ENCODE peak calls at places on chromosomes 5 and 9, in nine cellular contexts. A is skeletal muscle cell, V is aorta, S is GM12865, J is cardiac fibroblast, Z is dorsolateral prefrontal cortex, L is thoracic aorta, R is body of pancreas, G is NT2/D1. K is an unnamed sample.

GRCh38 chr9:69898714-69899209 is 78.1 kb downstream of the CFAP95 start:
- DNase-seq in A (peak; percentile 77), V (no peak), S (no peak), J (peak; percentile 59), Z (no peak), L (no peak), R (no peak), G (no peak), K (peak; percentile 36)

GRCh38 chr9:134707031-134707680 is 65.6 kb downstream of the COL5A1 start:
- DNase-seq in A (peak; percentile 87), V (peak; percentile 88), S (no peak), J (peak; percentile 95), Z (no peak), L (peak; percentile 47), R (peak; percentile 62), G (no peak), K (peak; percentile 63)

GRCh38 chr9:128503870-128504269 is 649 bp upstream of the GLE1 start:
- DNase-seq in A (no peak), V (no peak), S (peak; percentile 38), J (peak; percentile 28), Z (no peak), L (no peak), R (peak; percentile 55), G (no peak), K (no peak)

GRCh38 chr5:178232124-178232919 is at the start of gene PHYKPL:
- DNase-seq in A (peak; percentile 23), V (peak; percentile 85), S (peak; percentile 82), J (peak; percentile 76), Z (peak; percentile 57), L (no peak), R (peak; percentile 80), G (no peak), K (no peak)

GRCh38 chr5:132251220-132251725 is 6.2 kb upstream of the PDLIM4 start:
- DNase-seq in A (no peak), V (peak; percentile 79), S (no peak), J (no peak), Z (peak; percentile 83), L (no peak), R (no peak), G (no peak), K (no peak)

GRCh38 chr5:154359222-154359583 is 86.6 kb upstream of the SAP30L start:
- DNase-seq in A (no peak), V (peak; percentile 46), S (no peak), J (no peak), Z (no peak), L (no peak), R (no peak), G (no peak), K (no peak)

GRCh38 chr5:132074772-132075718 is 1.5 kb downstream of the CSF2 start:
- DNase-seq in A (no peak), V (no peak), S (no peak), J (no peak), Z (no peak), L (no peak), R (no peak), G (no peak), K (no peak)

GRCh38 chr5:53362521-53362941 is 117.9 kb upstream of the FST start:
- DNase-seq in A (peak; percentile 93), V (peak; percentile 62), S (no peak), J (peak; percentile 98), Z (no peak), L (peak; percentile 30), R (no peak), G (no peak), K (peak; percentile 77)

GRCh38 chr5:163916376-163916775 is 411.0 kb downstream of the MAT2B start:
- DNase-seq in A (peak; percentile 24), V (no peak), S (peak; percentile 94), J (peak; percentile 29), Z (no peak), L (no peak), R (no peak), G (no peak), K (no peak)

DNA sequence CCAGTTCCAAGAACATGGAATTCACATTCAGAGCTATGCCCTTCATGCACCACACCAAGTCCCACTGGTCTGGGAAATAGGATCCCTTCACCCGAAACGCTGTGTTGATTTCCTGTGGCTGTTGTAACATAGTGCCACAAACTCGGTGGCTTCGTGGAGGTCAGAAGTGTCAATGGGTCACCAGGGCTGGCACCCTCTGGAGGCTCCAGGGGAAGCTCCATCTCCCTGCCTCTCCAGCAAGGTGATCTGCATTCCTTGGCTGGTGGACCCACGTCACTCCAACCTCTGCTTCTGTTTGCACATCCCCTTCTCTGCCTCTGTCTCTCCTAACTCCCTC is 28.9 kb upstream of the ALDH1B1 start:
- DNase-seq in A (no peak), V (no peak), S (no peak), J (no peak), Z (no peak), L (no peak), R (no peak), G (no peak), K (no peak)
- H3K4me3 ChIP-seq in A (no peak overlapping the region), V (no peak overlapping the region), S (no peak overlapping the region), J (no peak overlapping the region), Z (no peak overlapping the region), L (peak overlapping the region; percentile 57), R (no peak overlapping the region), G (no peak overlapping the region), K (no peak overlapping the region)

DNA sequence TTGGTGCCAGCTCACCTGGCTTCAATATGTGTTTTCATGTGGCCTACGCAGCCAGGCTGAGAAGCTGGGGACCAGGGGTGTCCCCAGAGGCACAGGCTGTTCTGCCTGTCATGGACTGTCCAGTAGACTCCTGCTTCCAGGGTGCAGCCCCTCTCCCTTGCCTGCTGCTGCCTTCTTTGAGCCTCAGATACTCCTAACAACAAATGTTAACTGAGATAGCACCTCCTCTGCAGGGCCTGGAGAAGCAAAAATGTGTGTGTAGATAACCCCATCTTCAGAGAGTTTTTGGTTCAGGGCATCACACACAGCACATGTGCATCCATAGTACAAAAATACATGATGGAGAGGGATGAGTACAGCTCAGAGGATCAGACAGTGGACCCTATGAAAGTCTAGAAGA is 5.9 kb downstream of the TNFAIP8 start:
- DNase-seq in A (no peak), V (no peak), S (no peak), J (no peak), Z (no peak), L (no peak), R (no peak), G (no peak), K (no peak)
- H3K4me3 ChIP-seq in A (no peak overlapping the region), V (no peak overlapping the region), S (no peak overlapping the region), J (no peak overlapping the region), Z (no peak overlapping the region), L (no peak overlapping the region), R (no peak overlapping the region), G (no peak overlapping the region), K (no peak overlapping the region)

DNA sequence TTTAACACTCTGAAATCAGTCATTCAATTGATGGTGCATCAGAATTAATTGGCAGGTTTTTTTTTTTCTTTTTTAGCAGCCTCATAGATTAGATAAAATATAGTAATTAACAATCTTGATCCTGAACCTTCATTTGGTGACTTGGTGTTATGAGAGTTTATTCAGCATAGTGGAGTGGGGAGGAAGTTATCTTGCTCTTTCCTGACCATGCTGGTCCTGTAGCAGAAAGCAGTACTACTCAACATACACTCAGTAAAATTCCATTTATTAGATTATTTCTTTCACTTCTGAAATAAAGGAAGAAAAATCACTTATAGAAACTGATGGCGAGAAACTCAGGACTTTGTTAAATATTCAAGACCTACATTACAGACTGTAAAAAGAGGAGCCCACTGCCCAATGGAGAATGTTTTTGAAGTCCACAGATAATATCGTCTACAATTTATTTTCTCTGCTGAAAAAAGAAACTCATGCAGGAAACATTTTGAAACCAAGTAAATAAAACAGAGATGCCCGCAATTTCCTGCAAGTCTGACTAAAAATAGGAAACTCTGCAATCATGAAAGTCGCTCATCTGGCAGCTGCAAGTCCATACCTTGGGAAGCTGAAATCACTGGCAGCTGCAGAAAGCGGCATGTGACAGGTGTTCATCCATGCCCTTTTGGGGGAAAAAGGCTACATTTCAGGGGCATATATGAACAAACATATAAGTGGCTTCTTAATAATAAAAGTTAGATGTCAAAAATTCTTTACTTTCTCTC is 233.2 kb upstream of the RFX3 start:
- DNase-seq in A (no peak), V (no peak), S (peak; percentile 51), J (peak; percentile 12), Z (no peak), L (no peak), R (no peak), G (no peak), K (no peak)
- H3K4me3 ChIP-seq in A (no peak overlapping the region), V (no peak overlapping the region), S (no peak overlapping the region), J (no peak overlapping the region), Z (no peak overlapping the region), L (no peak overlapping the region), R (no peak overlapping the region), G (no peak overlapping the region), K (no peak overlapping the region)

DNA sequence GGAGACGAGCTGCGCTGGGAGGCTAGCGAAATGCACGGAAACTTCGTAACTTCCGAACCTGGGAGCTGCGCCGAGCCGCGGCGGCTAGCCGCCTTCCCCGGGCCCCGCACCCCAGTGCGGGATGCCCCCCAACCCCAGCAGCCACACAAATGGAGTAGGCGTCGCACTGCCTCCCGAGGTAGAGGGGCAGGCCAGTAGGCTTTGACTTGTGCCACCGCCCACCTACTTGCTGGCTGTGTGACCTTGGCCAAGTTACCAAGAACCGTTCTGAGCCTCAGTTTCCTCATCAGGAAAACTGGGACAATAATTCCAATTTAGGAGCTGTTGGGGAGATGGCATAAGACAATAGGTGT is 540 bp upstream of the STRBP start:
- DNase-seq in A (no peak), V (no peak), S (no peak), J (no peak), Z (no peak), L (no peak), R (no peak), G (no peak), K (no peak)
- H3K4me3 ChIP-seq in A (peak overlapping the region; percentile 76), V (peak overlapping the region; percentile 88), S (peak overlapping the region; percentile 65), J (peak overlapping the region; percentile 67), Z (peak overlapping the region; percentile 93), L (peak overlapping the region; percentile 99), R (peak overlapping the region; percentile 29), G (peak overlapping the region; percentile 64), K (peak overlapping the region; percentile 68)

K was measured in AG04450.